ENCODE peak calls at places on chromosomes 3 and 15, in six cellular contexts. S is OCI-LY7, W is SK-N-SH, K is hepatocyte, Y is neural progenitor cell, T is HCT116. O is an unnamed sample.

GRCh38 chr3:38725726-38726410 is 76.4 kb upstream of the SCN5A start:
- DNase-seq in S (no peak), W (peak; percentile 27), K (no peak), Y (no peak), T (no peak), O (no peak)

GRCh38 chr3:72379500-72380187 is 468.6 kb downstream of the SHQ1 start:
- DNase-seq in S (no peak), W (no peak), K (no peak), Y (peak; percentile 18), T (no peak), O (no peak)

GRCh38 chr15:93046120-93046519 is 42.9 kb downstream of the RGMA start:
- DNase-seq in S (no peak), W (no peak), K (no peak), Y (no peak), T (no peak), O (no peak)

GRCh38 chr3:19052874-19053273 is 95.4 kb upstream of the KCNH8 start:
- DNase-seq in S (no peak), W (no peak), K (no peak), Y (no peak), T (no peak), O (no peak)

GRCh38 chr3:126439968-126440708 is 35.6 kb downstream of the ZXDC start:
- DNase-seq in S (no peak), W (no peak), K (no peak), Y (peak; percentile 43), T (no peak), O (no peak)

GRCh38 chr3:175748087-175748732 is 889.1 kb downstream of the NAALADL2 start:
- DNase-seq in S (no peak), W (no peak), K (no peak), Y (no peak), T (no peak), O (peak; percentile 91)

GRCh38 chr15:93048759-93049161 is 40.3 kb downstream of the RGMA start:
- DNase-seq in S (no peak), W (no peak), K (no peak), Y (no peak), T (no peak), O (peak; percentile 57)

GRCh38 chr3:185760550-185760949 is 64.3 kb downstream of the IGF2BP2 start:
- DNase-seq in S (no peak), W (no peak), K (no peak), Y (no peak), T (no peak), O (no peak)

GRCh38 chr3:61371123-61371522 is 119.9 kb upstream of the FHIT start:
- DNase-seq in S (peak; percentile 14), W (peak; percentile 40), K (peak; percentile 15), Y (peak; percentile 34), T (peak; percentile 35), O (peak; percentile 27)

GRCh38 chr3:12515631-12516030 is 29.7 kb downstream of the MKRN2OS start:
- DNase-seq in S (no peak), W (no peak), K (no peak), Y (no peak), T (no peak), O (no peak)

GRCh38 chr3:11803977-11804903 is 42.4 kb downstream of the TAMM41 start:
- DNase-seq in S (peak; percentile 69), W (peak; percentile 57), K (peak; percentile 73), Y (peak; percentile 73), T (peak; percentile 35), O (peak; percentile 67)

GRCh38 chr3:58998476-58999117 is 51.2 kb downstream of the CFAP20DC start:
- DNase-seq in S (no peak), W (peak; percentile 3), K (peak; percentile 54), Y (no peak), T (peak; percentile 87), O (peak; percentile 98)

GRCh38 chr3:123803521-123803920 is 80.6 kb downstream of the MYLK start:
- DNase-seq in S (no peak), W (no peak), K (no peak), Y (no peak), T (no peak), O (no peak)

GRCh38 chr3:33044676-33045075 is 52.3 kb downstream of the GLB1 start:
- DNase-seq in S (peak; percentile 79), W (no peak), K (no peak), Y (no peak), T (no peak), O (no peak)

GRCh38 chr3:14602804-14603644 is 48.5 kb upstream of the CCDC174 start:
- DNase-seq in S (no peak), W (peak; percentile 90), K (peak; percentile 51), Y (peak; percentile 80), T (no peak), O (peak; percentile 11)

GRCh38 chr15:78691167-78691872 is 50.3 kb upstream of the CHRNB4 start:
- DNase-seq in S (no peak), W (no peak), K (no peak), Y (no peak), T (no peak), O (no peak)

GRCh38 chr3:133703915-133704314 is 42.2 kb upstream of the TOPBP1 start:
- DNase-seq in S (no peak), W (no peak), K (no peak), Y (no peak), T (no peak), O (no peak)

GRCh38 chr3:155853214-155854146 is 747 bp downstream of the SLC33A1 start:
- DNase-seq in S (peak; percentile 43), W (no peak), K (peak; percentile 54), Y (peak; percentile 74), T (no peak), O (peak; percentile 19)

GRCh38 chr3:195227871-195228270 is 43.1 kb downstream of the XXYLT1 start:
- DNase-seq in S (no peak), W (no peak), K (no peak), Y (no peak), T (no peak), O (peak; percentile 16)

GRCh38 chr3:156522673-156523072 is 32.2 kb downstream of the SSR3 start:
- DNase-seq in S (no peak), W (no peak), K (no peak), Y (no peak), T (no peak), O (no peak)

GRCh38 chr3:177441813-177442646 is 244.7 kb upstream of the TBL1XR1 start:
- DNase-seq in S (peak; percentile 82), W (no peak), K (no peak), Y (no peak), T (no peak), O (no peak)

GRCh38 chr3:128523591-128523990 is 30.6 kb upstream of the GATA2 start:
- DNase-seq in S (no peak), W (no peak), K (no peak), Y (no peak), T (no peak), O (no peak)

GRCh38 chr3:47151836-47152235 is 12.1 kb downstream of the SETD2 start:
- DNase-seq in S (no peak), W (no peak), K (no peak), Y (no peak), T (no peak), O (no peak)

GRCh38 chr3:37861540-37862051 is at the start of gene CTDSPL:
- DNase-seq in S (no peak), W (peak; percentile 88), K (peak; percentile 83), Y (peak; percentile 82), T (no peak), O (peak; percentile 41)

GRCh38 chr3:76638006-76638405 is 401.9 kb upstream of the ROBO2 start:
- DNase-seq in S (no peak), W (no peak), K (no peak), Y (no peak), T (no peak), O (no peak)

GRCh38 chr15:78822514-78822913 is 11.2 kb upstream of the ADAMTS7 start:
- DNase-seq in S (no peak), W (no peak), K (no peak), Y (no peak), T (no peak), O (no peak)

GRCh38 chr3:72161870-72162617 is 377.1 kb upstream of the PROK2 start:
- DNase-seq in S (no peak), W (no peak), K (peak; percentile 61), Y (no peak), T (no peak), O (peak; percentile 93)

GRCh38 chr3:169662215-169663070 is 1.1 kb downstream of the MECOM start:
- DNase-seq in S (peak; percentile 73), W (peak; percentile 91), K (peak; percentile 90), Y (peak; percentile 93), T (peak; percentile 24), O (peak; percentile 73)

GRCh38 chr3:42906905-42907183 is 902 bp downstream of the ZNF662 start:
- DNase-seq in S (no peak), W (no peak), K (no peak), Y (peak; percentile 61), T (no peak), O (no peak)

GRCh38 chr15:75796321-75796720 is 46.9 kb upstream of the UBE2Q2 start:
- DNase-seq in S (no peak), W (no peak), K (no peak), Y (no peak), T (no peak), O (no peak)

GRCh38 chr15:90646662-90647305 is 70.4 kb upstream of the BLM start:
- DNase-seq in S (no peak), W (no peak), K (no peak), Y (no peak), T (no peak), O (no peak)

GRCh38 chr3:114154321-114154821 is 24.5 kb downstream of the DRD3 start:
- DNase-seq in S (no peak), W (no peak), K (no peak), Y (peak; percentile 23), T (no peak), O (no peak)
- H2AFZ ChIP-seq in S (no peak overlapping the region), W (no peak overlapping the region), K (no peak overlapping the region), Y (peak overlapping the region; percentile 88), T (peak overlapping the region; percentile 86), O (no peak overlapping the region)

DNA sequence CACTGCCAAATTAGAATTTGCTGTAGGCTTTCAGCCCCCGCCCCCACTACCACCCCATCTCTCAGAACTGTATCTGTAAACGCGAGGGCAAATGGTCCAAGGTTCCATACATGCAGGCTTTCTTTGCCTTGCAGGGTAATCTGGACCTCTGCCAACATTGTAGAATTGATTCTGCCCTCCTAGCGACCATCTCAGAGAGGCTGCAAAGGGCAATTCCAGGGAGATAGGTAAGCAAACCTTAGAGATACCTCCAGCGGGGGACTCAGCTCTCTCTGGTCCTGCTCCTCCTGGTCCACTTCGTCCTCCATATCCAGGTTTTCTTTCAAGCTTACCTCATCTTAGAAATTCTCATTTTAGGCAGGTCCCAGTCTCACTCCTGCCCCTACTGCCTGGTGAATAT is 64.4 kb downstream of the SLMAP start:
- DNase-seq in S (no peak), W (no peak), K (peak; percentile 8), Y (no peak), T (no peak), O (no peak)
- TF ChIP-seq EZH2phosphoT487 in S (no peak), W (no peak), K (no peak), Y (no peak), T (no peak), O (no peak)

GRCh38 chr3:53354945-53355498 is 7.7 kb upstream of the DCP1A start:
- DNase-seq in S (no peak), W (no peak), K (no peak), Y (no peak), T (no peak), O (peak; percentile 8)
- H2AFZ ChIP-seq in S (no peak overlapping the region), W (no peak overlapping the region), K (no peak overlapping the region), Y (no peak overlapping the region), T (peak overlapping the region; percentile 83), O (no peak overlapping the region)

GRCh38 chr3:54322354-54322753 is 200.0 kb downstream of the CACNA2D3 start:
- DNase-seq in S (no peak), W (no peak), K (peak; percentile 85), Y (no peak), T (no peak), O (no peak)
- TF ChIP-seq EZH2phosphoT487 in S (no peak), W (no peak), K (peak; percentile 49), Y (no peak), T (no peak), O (no peak)

GRCh38 chr15:95940431-95940985 is 390.0 kb upstream of the NR2F2 start:
- DNase-seq in S (no peak), W (no peak), K (no peak), Y (peak; percentile 81), T (no peak), O (no peak)
- H2AFZ ChIP-seq in S (no peak overlapping the region), W (no peak overlapping the region), K (no peak overlapping the region), Y (peak overlapping the region; percentile 54), T (no peak overlapping the region), O (no peak overlapping the region)